ENCODE peak calls at places on chromosome 3, in ten cellular contexts. F is colonic mucosa, M is A673, U is MM.1S, P is right lobe of liver, E is left ventricle myocardium inferior, D is iPS DF 6.9, R is epithelial cell of prostate, G is fibroblast of lung, T is coronary artery. X is an unnamed sample.

GRCh38 chr3:44198265-44198956 is 43.3 kb upstream of the TOPAZ1 start:
- DNase-seq in F (peak), M (peak), U (peak), P (peak), E (peak), D (peak), R (no peak), G (peak), T (no peak), X (peak)

GRCh38 chr3:76610150-76610549 is 429.7 kb upstream of the ROBO2 start:
- DNase-seq in F (no peak), M (no peak), U (no peak), P (no peak), E (no peak), D (no peak), R (no peak), G (no peak), T (no peak), X (no peak)

GRCh38 chr3:188473045-188473444 is 319.1 kb downstream of the LPP start:
- DNase-seq in F (no peak), M (no peak), U (no peak), P (no peak), E (no peak), D (no peak), R (no peak), G (no peak), T (no peak), X (no peak)

GRCh38 chr3:2774485-2774884 is 335.7 kb downstream of the IL5RA start:
- DNase-seq in F (no peak), M (no peak), U (no peak), P (no peak), E (no peak), D (no peak), R (no peak), G (no peak), T (no peak), X (no peak)

GRCh38 chr3:132879651-132880050 is 157.4 kb upstream of the NPHP3 start:
- DNase-seq in F (no peak), M (no peak), U (no peak), P (no peak), E (no peak), D (no peak), R (no peak), G (no peak), T (no peak), X (no peak)

GRCh38 chr3:7280318-7280717 is 419.4 kb downstream of the GRM7 start:
- DNase-seq in F (no peak), M (no peak), U (no peak), P (no peak), E (no peak), D (no peak), R (no peak), G (no peak), T (no peak), X (no peak)

GRCh38 chr3:132569580-132569979 is 27.5 kb upstream of the ACKR4 start:
- DNase-seq in F (no peak), M (no peak), U (no peak), P (no peak), E (no peak), D (no peak), R (no peak), G (peak), T (no peak), X (no peak)

GRCh38 chr3:41863024-41863423 is 98.9 kb downstream of the ULK4 start:
- DNase-seq in F (no peak), M (no peak), U (no peak), P (no peak), E (no peak), D (no peak), R (peak), G (no peak), T (no peak), X (no peak)

GRCh38 chr3:182937293-182938051 is 42.9 kb downstream of the DCUN1D1 start:
- DNase-seq in F (no peak), M (peak), U (peak), P (no peak), E (no peak), D (no peak), R (peak), G (no peak), T (no peak), X (no peak)

GRCh38 chr3:13491206-13491974 is 11.3 kb downstream of the HDAC11 start:
- DNase-seq in F (no peak), M (no peak), U (no peak), P (no peak), E (peak), D (no peak), R (no peak), G (no peak), T (no peak), X (peak)

GRCh38 chr3:13879946-13880810 is at the start of gene WNT7A:
- DNase-seq in F (no peak), M (peak), U (no peak), P (no peak), E (no peak), D (no peak), R (no peak), G (no peak), T (peak), X (peak)

GRCh38 chr3:185764168-185764988 is 60.5 kb downstream of the IGF2BP2 start:
- DNase-seq in F (no peak), M (no peak), U (no peak), P (no peak), E (no peak), D (no peak), R (no peak), G (peak), T (no peak), X (no peak)

GRCh38 chr3:42010530-42010929 is 48.6 kb upstream of the ULK4 start:
- DNase-seq in F (peak), M (no peak), U (no peak), P (no peak), E (no peak), D (no peak), R (no peak), G (no peak), T (no peak), X (no peak)

GRCh38 chr3:53802256-53802880 is 43.9 kb downstream of the CHDH start:
- DNase-seq in F (no peak), M (no peak), U (no peak), P (no peak), E (no peak), D (no peak), R (no peak), G (no peak), T (no peak), X (no peak)

GRCh38 chr3:116059421-116060096 is 385.7 kb downstream of the LSAMP start:
- DNase-seq in F (no peak), M (peak), U (no peak), P (no peak), E (no peak), D (peak), R (peak), G (peak), T (no peak), X (no peak)

GRCh38 chr3:155026999-155027591 is 53.0 kb upstream of the MME start:
- DNase-seq in F (no peak), M (peak), U (no peak), P (no peak), E (no peak), D (no peak), R (no peak), G (peak), T (no peak), X (no peak)

GRCh38 chr3:121748638-121749275 is 784 bp downstream of the GOLGB1 start:
- DNase-seq in F (peak), M (no peak), U (peak), P (peak), E (no peak), D (no peak), R (no peak), G (peak), T (no peak), X (no peak)

DNA sequence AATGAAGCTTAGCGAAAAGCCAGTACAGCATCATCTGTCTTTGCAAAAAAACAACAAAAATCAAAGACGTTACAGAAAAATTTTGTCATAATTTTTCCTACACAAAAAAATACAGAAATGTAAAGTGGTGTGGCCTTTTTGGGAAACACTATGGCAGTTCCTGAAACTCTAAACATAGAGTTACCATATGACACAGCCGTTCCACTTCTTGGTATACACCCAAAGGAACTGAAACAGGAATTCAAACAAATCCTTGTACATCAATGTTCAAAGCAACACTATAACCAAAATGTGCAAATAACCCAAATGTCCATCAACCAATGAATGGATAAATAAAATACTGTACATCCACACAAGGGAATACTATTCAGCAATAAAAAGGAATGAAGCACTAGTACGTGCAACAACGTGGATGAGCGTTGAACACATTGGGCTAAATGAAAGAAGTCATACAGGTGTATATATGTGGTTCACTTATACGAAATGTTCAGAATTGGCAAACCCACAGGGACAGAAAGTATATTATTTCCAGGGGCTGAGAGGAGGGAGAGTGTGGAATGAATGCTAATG is 46.8 kb downstream of the GLB1 start:
- DNase-seq in F (no peak), M (no peak), U (no peak), P (no peak), E (no peak), D (no peak), R (no peak), G (no peak), T (no peak), X (no peak)
- H3K27ac ChIP-seq in F (no peak), M (no peak), U (no peak), P (no peak), E (no peak), D (no peak), R (no peak), G (no peak), T (no peak), X (no peak)

GRCh38 chr3:119433613-119434325 is 29.6 kb downstream of the TMEM39A start:
- DNase-seq in F (no peak), M (no peak), U (no peak), P (no peak), E (no peak), D (no peak), R (no peak), G (no peak), T (no peak), X (no peak)
- H3K27ac ChIP-seq in F (no peak), M (no peak), U (no peak), P (no peak), E (no peak), D (no peak), R (no peak), G (no peak), T (no peak), X (no peak)

DNA sequence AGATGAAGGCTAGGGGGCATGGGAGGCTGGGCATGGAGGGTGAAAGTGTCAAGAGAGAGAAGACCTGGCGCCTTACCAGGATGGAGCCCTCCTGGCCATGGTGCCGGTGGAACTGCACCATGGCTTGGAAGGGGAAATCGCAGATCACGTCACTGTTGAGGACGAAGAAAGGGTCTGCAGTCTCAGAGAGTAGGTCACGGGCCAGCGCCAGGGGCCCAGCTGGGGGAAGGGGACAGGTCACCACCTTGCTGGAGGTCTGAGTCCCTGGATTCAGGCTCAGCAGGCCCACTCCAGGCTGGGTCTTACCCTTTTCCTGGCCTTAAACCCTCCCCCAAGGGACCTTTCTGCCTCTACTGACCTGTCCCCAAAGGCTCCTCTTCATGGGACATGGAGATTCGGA is 855 bp downstream of the GMPPB start:
- DNase-seq in F (no peak), M (no peak), U (no peak), P (no peak), E (peak), D (no peak), R (no peak), G (no peak), T (peak), X (no peak)
- H3K27ac ChIP-seq in F (peak), M (peak), U (peak), P (peak), E (peak), D (no peak), R (peak), G (peak), T (peak), X (peak)

DNA sequence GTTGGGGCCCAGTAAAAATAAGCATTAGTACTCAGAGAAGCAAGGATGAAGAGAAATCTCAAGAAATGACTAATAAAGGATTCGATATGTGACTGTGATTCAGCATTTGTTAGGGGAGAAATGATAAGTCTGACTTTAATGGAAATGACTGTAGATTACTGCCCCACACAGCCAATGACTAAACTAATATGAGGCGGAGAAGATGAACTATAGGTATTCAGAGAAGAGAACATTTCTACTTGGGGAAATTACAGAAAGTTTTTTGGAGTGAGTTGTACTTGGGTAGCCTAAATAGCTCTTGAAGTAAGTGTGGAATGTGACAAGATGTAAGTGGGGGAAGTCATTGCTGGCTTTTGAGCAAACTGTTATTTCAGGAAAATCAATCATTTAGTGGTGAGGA is 380.0 kb downstream of the PDCD6IP start:
- DNase-seq in F (no peak), M (no peak), U (no peak), P (no peak), E (no peak), D (no peak), R (no peak), G (peak), T (no peak), X (no peak)
- H3K27ac ChIP-seq in F (no peak), M (no peak), U (no peak), P (no peak), E (no peak), D (no peak), R (no peak), G (no peak), T (no peak), X (no peak)

GRCh38 chr3:112092439-112093179 is 6.4 kb downstream of the C3orf52 start:
- DNase-seq in F (peak), M (no peak), U (peak), P (no peak), E (no peak), D (no peak), R (no peak), G (peak), T (no peak), X (no peak)

GRCh38 chr3:112093180-112093522 is 7.0 kb downstream of the C3orf52 start:
- DNase-seq in F (no peak), M (no peak), U (no peak), P (no peak), E (no peak), D (no peak), R (no peak), G (no peak), T (no peak), X (no peak)

GRCh38 chr3:112096176-112096575 is 10.0 kb downstream of the C3orf52 start:
- DNase-seq in F (no peak), M (no peak), U (no peak), P (no peak), E (no peak), D (no peak), R (no peak), G (peak), T (no peak), X (no peak)

GRCh38 chr3:112101946-112102345 is 15.8 kb downstream of the C3orf52 start:
- DNase-seq in F (no peak), M (no peak), U (no peak), P (no peak), E (no peak), D (no peak), R (peak), G (peak), T (no peak), X (no peak)

GRCh38 chr3:112097378-112097777 is 11.2 kb downstream of the C3orf52 start:
- DNase-seq in F (peak), M (peak), U (no peak), P (no peak), E (no peak), D (no peak), R (peak), G (peak), T (no peak), X (no peak)
- H3K27ac ChIP-seq in F (peak), M (no peak), U (no peak), P (no peak), E (no peak), D (no peak), R (peak), G (no peak), T (no peak), X (no peak)

DNA sequence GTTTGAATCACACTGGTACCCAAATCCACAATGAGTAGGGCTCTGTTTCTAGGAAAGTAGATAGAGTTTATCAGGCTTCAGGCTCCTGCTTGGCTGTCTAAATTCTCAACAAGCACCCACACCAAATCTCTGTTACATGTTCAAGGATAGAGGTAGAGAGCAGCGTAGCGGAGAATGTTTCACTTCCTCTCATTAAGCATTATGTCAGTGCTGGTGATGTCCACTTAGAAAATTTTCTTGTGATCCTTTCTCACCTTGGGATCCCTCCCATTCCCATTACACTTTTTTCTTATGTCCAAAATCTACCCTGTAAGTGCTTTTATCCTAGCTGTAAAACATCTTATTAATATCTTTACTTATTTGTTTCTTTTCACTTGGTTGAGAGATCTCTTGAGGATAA is 34.7 kb upstream of the GCSAM start:
- DNase-seq in F (no peak), M (no peak), U (no peak), P (no peak), E (no peak), D (no peak), R (no peak), G (no peak), T (no peak), X (no peak)
- H3K27ac ChIP-seq in F (no peak), M (no peak), U (no peak), P (no peak), E (no peak), D (no peak), R (no peak), G (no peak), T (no peak), X (no peak)

GRCh38 chr3:9385209-9385936 is 12.0 kb upstream of the SETD5 start:
- DNase-seq in F (no peak), M (no peak), U (no peak), P (no peak), E (no peak), D (no peak), R (no peak), G (peak), T (no peak), X (no peak)
- H3K27ac ChIP-seq in F (no peak), M (no peak), U (no peak), P (no peak), E (no peak), D (no peak), R (peak), G (no peak), T (no peak), X (no peak)

GRCh38 chr3:55708921-55709320 is 221.8 kb upstream of the WNT5A start:
- DNase-seq in F (no peak), M (no peak), U (no peak), P (no peak), E (no peak), D (no peak), R (no peak), G (no peak), T (no peak), X (no peak)
- H3K27ac ChIP-seq in F (no peak), M (no peak), U (no peak), P (no peak), E (no peak), D (no peak), R (no peak), G (no peak), T (no peak), X (no peak)

GRCh38 chr3:156479574-156479973 is 75.3 kb downstream of the SSR3 start:
- DNase-seq in F (no peak), M (no peak), U (no peak), P (no peak), E (no peak), D (no peak), R (no peak), G (no peak), T (no peak), X (no peak)

GRCh38 chr3:156480949-156481348 is 74.0 kb downstream of the SSR3 start:
- DNase-seq in F (no peak), M (no peak), U (no peak), P (no peak), E (no peak), D (no peak), R (no peak), G (no peak), T (no peak), X (no peak)

GRCh38 chr3:156483961-156484787 is 70.7 kb downstream of the SSR3 start:
- DNase-seq in F (no peak), M (peak), U (peak), P (no peak), E (no peak), D (no peak), R (peak), G (peak), T (no peak), X (no peak)

GRCh38 chr3:156483426-156483825 is 71.5 kb downstream of the SSR3 start:
- DNase-seq in F (no peak), M (peak), U (peak), P (no peak), E (no peak), D (no peak), R (peak), G (peak), T (no peak), X (no peak)

DNA sequence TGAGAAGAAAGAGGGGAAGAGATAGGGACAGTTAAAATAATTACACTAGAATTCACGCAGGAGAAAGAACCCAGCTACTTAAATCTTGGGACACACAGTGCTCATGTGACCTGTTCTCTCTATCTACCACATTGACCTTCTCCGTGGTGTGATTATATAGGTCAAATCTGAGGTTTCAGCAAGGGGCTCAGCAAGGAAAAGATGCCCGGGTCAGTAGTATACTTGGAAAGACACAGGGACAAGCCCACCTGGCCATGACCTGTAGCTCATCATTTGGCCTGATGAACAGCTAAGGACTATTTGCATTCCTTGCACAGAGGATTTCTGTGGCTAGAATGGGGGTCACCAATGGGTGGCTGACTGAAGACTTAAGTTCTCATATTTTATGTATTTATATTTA is 71.9 kb downstream of the SSR3 start:
- DNase-seq in F (no peak), M (no peak), U (no peak), P (no peak), E (no peak), D (no peak), R (no peak), G (no peak), T (no peak), X (no peak)
- H3K27ac ChIP-seq in F (peak), M (no peak), U (peak), P (no peak), E (peak), D (no peak), R (no peak), G (no peak), T (no peak), X (no peak)